ENCODE peak calls at places on chromosome 7, in four cellular contexts. M is HCT116; F is stimulated activated CD4-positive, alpha-beta T cell treated with anti-CD3 and anti-CD28 coated beads, Interleukin-1b, Interleukin-23, amount 100 ng/mL, for 1 hour; Q is ovary. E is an unnamed sample.

GRCh38 chr7:49346200-49346899 is 422.0 kb downstream of the CDC14C start:
- DNase-seq in M (no peak), F (no peak), Q (no peak), E (no peak)

GRCh38 chr7:128030999-128031681 is at the start of gene LRRC4:
- DNase-seq in M (no peak), F (no peak), Q (peak), E (no peak)

GRCh38 chr7:754531-755420 is 27.7 kb upstream of the PRKAR1B start:
- DNase-seq in M (no peak), F (no peak), Q (peak), E (no peak)

GRCh38 chr7:17502209-17502810 is 203.9 kb downstream of the AHR start:
- DNase-seq in M (no peak), F (no peak), Q (no peak), E (no peak)

GRCh38 chr7:34133983-34134782 is 228.8 kb downstream of the BMPER start:
- DNase-seq in M (peak), F (no peak), Q (peak), E (no peak)

GRCh38 chr7:149865437-149865836 is 8.3 kb upstream of the ATP6V0E2 start:
- DNase-seq in M (no peak), F (no peak), Q (no peak), E (no peak)

GRCh38 chr7:129433823-129434171 is 435 bp upstream of the STRIP2 start:
- DNase-seq in M (peak), F (no peak), Q (no peak), E (peak)

GRCh38 chr7:55052081-55052480 is 33.3 kb downstream of the EGFR start:
- DNase-seq in M (no peak), F (no peak), Q (no peak), E (no peak)

GRCh38 chr7:3461923-3462322 is 160.9 kb downstream of the SDK1 start:
- DNase-seq in M (no peak), F (peak), Q (no peak), E (no peak)

E was measured in thoracic aorta.